ENCODE peak calls at places on chromosomes 13 and 19, in eight cellular contexts. D, Z, W, R, P, H, F and S are unnamed samples.

GRCh38 chr13:33490461-33491327 is 205.1 kb upstream of the STARD13 start:
- DNase-seq in D (no peak), Z (no peak), W (no peak), R (no peak), P (no peak), H (no peak), F (no peak), S (no peak)

GRCh38 chr13:40502236-40502635 is 164.2 kb downstream of the FOXO1 start:
- DNase-seq in D (no peak), Z (no peak), W (no peak), R (no peak), P (no peak), H (no peak), F (no peak), S (no peak)

GRCh38 chr19:31349160-31349881 is at the start of gene TSHZ3:
- DNase-seq in D (peak; percentile 59), Z (no peak), W (peak; percentile 92), R (peak; percentile 87), P (no peak), H (no peak), F (no peak), S (peak; percentile 91)

GRCh38 chr13:57624565-57625435 is 6.7 kb upstream of the PCDH17 start:
- DNase-seq in D (peak; percentile 33), Z (no peak), W (peak; percentile 78), R (peak; percentile 41), P (peak; percentile 43), H (no peak), F (no peak), S (no peak)

GRCh38 chr19:35959040-35959967 is 23.1 kb downstream of the LRFN3 start:
- DNase-seq in D (no peak), Z (peak; percentile 77), W (no peak), R (no peak), P (no peak), H (peak; percentile 60), F (no peak), S (peak; percentile 35)

GRCh38 chr13:31442605-31443004 is 242.8 kb downstream of the B3GLCT start:
- DNase-seq in D (no peak), Z (no peak), W (no peak), R (no peak), P (no peak), H (no peak), F (no peak), S (no peak)

GRCh38 chr13:62167650-62168172 is 752.1 kb upstream of the PCDH20 start:
- DNase-seq in D (no peak), Z (no peak), W (no peak), R (no peak), P (no peak), H (no peak), F (no peak), S (no peak)

GRCh38 chr19:3644351-3645066 is 17.9 kb upstream of the CACTIN start:
- DNase-seq in D (no peak), Z (no peak), W (peak; percentile 63), R (peak; percentile 49), P (no peak), H (no peak), F (no peak), S (no peak)

GRCh38 chr13:32627793-32628192 is 41.5 kb downstream of the PDS5B start:
- DNase-seq in D (no peak), Z (no peak), W (no peak), R (no peak), P (no peak), H (no peak), F (no peak), S (no peak)

GRCh38 chr19:3465552-3465951 is 14.8 kb downstream of the SMIM24 start:
- DNase-seq in D (no peak), Z (no peak), W (no peak), R (no peak), P (no peak), H (no peak), F (no peak), S (peak; percentile 21)

GRCh38 chr19:17148130-17148529 is 67.0 kb upstream of the USE1 start:
- DNase-seq in D (no peak), Z (no peak), W (no peak), R (no peak), P (no peak), H (no peak), F (no peak), S (no peak)

GRCh38 chr13:79485014-79485441 is 4.1 kb downstream of the NDFIP2 start:
- DNase-seq in D (peak; percentile 90), Z (no peak), W (peak; percentile 61), R (peak; percentile 83), P (peak; percentile 97), H (no peak), F (no peak), S (no peak)

GRCh38 chr13:30713133-30713532 is 22.2 kb upstream of the ALOX5AP start:
- DNase-seq in D (no peak), Z (no peak), W (no peak), R (no peak), P (peak; percentile 80), H (no peak), F (no peak), S (no peak)

GRCh38 chr19:18879579-18880373 is 16.2 kb downstream of the CERS1 start:
- DNase-seq in D (no peak), Z (peak; percentile 45), W (no peak), R (no peak), P (peak; percentile 73), H (no peak), F (no peak), S (no peak)

GRCh38 chr19:44747739-44748425 is 626 bp upstream of the BCL3 start:
- DNase-seq in D (no peak), Z (peak; percentile 43), W (peak; percentile 73), R (peak; percentile 61), P (peak; percentile 60), H (no peak), F (no peak), S (peak; percentile 71)

GRCh38 chr19:40510526-40511115 is 43.8 kb downstream of the SPTBN4 start:
- DNase-seq in D (no peak), Z (no peak), W (no peak), R (peak; percentile 13), P (no peak), H (no peak), F (no peak), S (no peak)

GRCh38 chr13:105679832-105680231 is 855.6 kb downstream of the EFNB2 start:
- DNase-seq in D (no peak), Z (no peak), W (no peak), R (no peak), P (no peak), H (no peak), F (no peak), S (no peak)

GRCh38 chr19:48683349-48683748 is 10.5 kb upstream of the NTN5 start:
- DNase-seq in D (peak; percentile 18), Z (no peak), W (peak; percentile 59), R (peak; percentile 19), P (no peak), H (no peak), F (no peak), S (peak; percentile 57)

GRCh38 chr19:13782537-13782936 is 8.3 kb downstream of the C19orf53 start:
- DNase-seq in D (no peak), Z (no peak), W (no peak), R (no peak), P (no peak), H (no peak), F (no peak), S (no peak)

GRCh38 chr13:95438297-95438696 is 114.2 kb upstream of the CLDN10 start:
- DNase-seq in D (no peak), Z (no peak), W (no peak), R (no peak), P (no peak), H (no peak), F (no peak), S (no peak)

GRCh38 chr19:21084343-21084742 is 2.3 kb downstream of the ZNF714 start:
- DNase-seq in D (peak; percentile 44), Z (no peak), W (peak; percentile 16), R (peak; percentile 79), P (no peak), H (no peak), F (no peak), S (no peak)

GRCh38 chr19:17490411-17490810 is 20.1 kb downstream of the SLC27A1 start:
- DNase-seq in D (no peak), Z (peak; percentile 55), W (no peak), R (no peak), P (no peak), H (no peak), F (no peak), S (no peak)

GRCh38 chr19:15871570-15871969 is 26.3 kb downstream of the CYP4F2 start:
- DNase-seq in D (no peak), Z (no peak), W (no peak), R (no peak), P (no peak), H (no peak), F (no peak), S (no peak)

GRCh38 chr13:112807653-112808376 is 118.0 kb downstream of the ATP11A start:
- DNase-seq in D (no peak), Z (no peak), W (no peak), R (no peak), P (no peak), H (no peak), F (no peak), S (no peak)
- H3K36me3 ChIP-seq in D (no peaks in the 10 kb centered on the region), Z (peaks cover 54% of the 10 kb centered on the region), W (no peaks in the 10 kb centered on the region), R (peaks cover 8% of the 10 kb centered on the region), P (peaks cover 7% of the 10 kb centered on the region), H (no peaks in the 10 kb centered on the region), F (peaks cover 4% of the 10 kb centered on the region), S (no peaks in the 10 kb centered on the region)

DNA sequence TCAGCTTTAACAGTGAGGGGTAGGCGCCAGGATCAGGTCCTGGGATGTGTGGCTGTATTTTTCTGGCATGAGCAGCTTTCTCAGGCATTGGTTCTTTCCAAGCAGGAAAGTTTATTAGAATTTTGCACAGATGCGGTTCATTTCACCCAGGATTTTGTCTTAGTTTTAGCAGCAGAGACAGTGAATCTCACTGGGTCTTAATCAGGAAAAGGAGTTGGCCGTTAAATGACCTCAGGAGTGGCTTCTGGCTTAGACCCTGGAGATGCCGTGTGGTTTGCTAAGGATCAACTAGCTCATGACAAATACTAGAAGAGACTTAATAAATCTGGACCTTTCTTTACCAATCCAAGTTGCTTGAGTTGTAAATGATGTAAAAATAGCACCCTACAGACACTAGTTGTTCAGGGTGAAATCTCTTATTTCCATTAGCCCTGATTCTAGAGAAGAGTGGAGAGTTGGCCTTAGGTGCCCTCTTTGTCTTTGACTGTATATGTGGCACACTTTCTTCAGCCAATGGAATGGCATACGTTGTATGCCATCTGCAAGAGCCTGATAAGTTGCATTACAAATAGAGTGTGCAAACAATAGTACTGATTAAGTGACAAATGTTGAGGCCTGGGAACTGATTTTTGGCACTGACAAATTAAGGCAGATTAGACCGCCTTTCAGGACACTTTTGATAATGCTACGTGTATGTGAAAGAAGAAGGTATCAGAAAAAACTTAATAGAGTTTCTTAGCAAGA is 34.0 kb downstream of the LRCH1 start:
- DNase-seq in D (no peak), Z (no peak), W (no peak), R (no peak), P (no peak), H (no peak), F (no peak), S (no peak)
- H3K27ac ChIP-seq in D (no peak overlapping the region), Z (no peak overlapping the region), W (no peak overlapping the region), R (no peak overlapping the region), P (no peak overlapping the region), H (no peak overlapping the region), F (peak overlapping the region; percentile 10), S (peak overlapping the region; percentile 68)

GRCh38 chr13:113453962-113454361 is 674 bp upstream of the ADPRHL1 start:
- DNase-seq in D (no peak), Z (no peak), W (peak; percentile 36), R (no peak), P (no peak), H (no peak), F (no peak), S (no peak)
- H3K4me3 ChIP-seq in D (no peak overlapping the region), Z (no peak overlapping the region), W (no peak overlapping the region), R (no peak overlapping the region), P (no peak overlapping the region), H (no peak overlapping the region), F (no peak overlapping the region), S (no peak overlapping the region)

GRCh38 chr19:5210556-5210955 is 130.1 kb downstream of the PTPRS start:
- DNase-seq in D (no peak), Z (no peak), W (no peak), R (no peak), P (no peak), H (no peak), F (no peak), S (no peak)
- H3K36me3 ChIP-seq in D (peaks cover 68% of the 10 kb centered on the region), Z (no peaks in the 10 kb centered on the region), W (peaks cover 35% of the 10 kb centered on the region), R (peaks cover 77% of the 10 kb centered on the region), P (no peaks in the 10 kb centered on the region), H (no peaks in the 10 kb centered on the region), F (peaks cover 52% of the 10 kb centered on the region), S (no peaks in the 10 kb centered on the region)